ENCODE peak calls at places on chromosomes 4 and X, in eight cellular contexts. D, B, J, G, O, V, K and L are unnamed samples. For H3K4me1, the result is how much of the 10 kb centered on the place peaks cover.

GRCh38 chr4:122636697-122637096 is 15.8 kb upstream of the IL21 start:
- DNase-seq in D (no peak), V (no peak), B (no peak), G (peak), J (no peak), K (no peak), O (no peak), L (no peak)

GRCh38 chr4:38306482-38307071 is 346.4 kb downstream of the PTTG2 start:
- DNase-seq in O (no peak), K (no peak), V (no peak), G (no peak), B (no peak), J (no peak), D (no peak), L (no peak)

GRCh38 chrX:16666541-16666940 is 16.6 kb downstream of the S100G start:
- DNase-seq in J (no peak), K (no peak), B (no peak), O (no peak), G (no peak), D (no peak), V (no peak), L (no peak)

GRCh38 chr4:138919094-138919936 is 96.3 kb upstream of the NOCT start:
- DNase-seq in B (no peak), V (peak), J (peak), K (peak), G (peak), O (peak), D (peak), L (no peak)

GRCh38 chr4:15771419-15772058 is 6.6 kb upstream of the CD38 start:
- DNase-seq in G (no peak), J (no peak), O (no peak), D (no peak), B (no peak), K (no peak), V (no peak), L (no peak)

GRCh38 chrX:97402333-97402732 is 518.6 kb downstream of the RPA4 start:
- DNase-seq in O (no peak), J (no peak), G (peak), B (no peak), V (no peak), K (no peak), D (no peak), L (no peak)

GRCh38 chr4:158904815-158905214 is 136.0 kb downstream of the FNIP2 start:
- DNase-seq in V (no peak), J (no peak), D (no peak), K (no peak), B (no peak), G (no peak), O (no peak), L (no peak)

GRCh38 chrX:130111220-130111934 is 1.1 kb upstream of the ELF4 start:
- DNase-seq in B (peak), J (peak), V (no peak), G (no peak), K (no peak), O (no peak), D (no peak), L (no peak)

GRCh38 chrX:34656842-34657780 is at the start of gene TMEM47:
- DNase-seq in G (peak), K (peak), V (peak), B (no peak), J (peak), D (peak), O (peak), L (no peak)

GRCh38 chr4:117983541-117984451 is 50.5 kb upstream of the NDST3 start:
- DNase-seq in D (no peak), K (no peak), O (no peak), B (no peak), J (no peak), G (no peak), V (no peak), L (no peak)

GRCh38 chrX:154990496-154990895 is 32.0 kb downstream of the F8 start:
- DNase-seq in K (no peak), G (no peak), B (no peak), J (no peak), D (no peak), O (no peak), V (no peak), L (no peak)

GRCh38 chr4:99324978-99325377 is 3.8 kb upstream of the ADH1B start:
- DNase-seq in B (no peak), D (peak), K (peak), O (peak), G (peak), V (peak), J (peak), L (no peak)

GRCh38 chr4:3432381-3432790 is 9.4 kb upstream of the HGFAC start:
- DNase-seq in O (no peak), J (no peak), G (no peak), D (no peak), K (no peak), B (no peak), V (no peak), L (no peak)

GRCh38 chrX:136202889-136203288 is 48.3 kb downstream of the MAP7D3 start:
- DNase-seq in V (no peak), G (peak), K (no peak), O (no peak), B (no peak), J (no peak), D (no peak), L (no peak)

GRCh38 chr4:88963817-88964216 is 93.2 kb downstream of the FAM13A start:
- DNase-seq in B (no peak), O (no peak), D (no peak), J (no peak), K (no peak), V (no peak), G (peak), L (no peak)

GRCh38 chr4:4574792-4575191 is 32.9 kb upstream of the STX18 start:
- DNase-seq in V (peak), K (no peak), B (no peak), D (no peak), G (peak), O (peak), J (peak), L (peak)

GRCh38 chr4:119017634-119018033 is 118.0 kb upstream of the MYOZ2 start:
- DNase-seq in G (no peak), V (no peak), J (no peak), K (no peak), O (no peak), D (no peak), B (no peak), L (no peak)

GRCh38 chr4:148834804-148835598 is 392.8 kb upstream of the NR3C2 start:
- DNase-seq in D (no peak), G (peak), O (no peak), V (peak), J (no peak), B (no peak), K (no peak), L (no peak)

GRCh38 chrX:54807524-54808108 is at the start of gene MAGED2:
- DNase-seq in K (peak), J (peak), B (no peak), D (no peak), V (no peak), G (peak), O (peak), L (no peak)

GRCh38 chr4:86101841-86102240 is 258.0 kb downstream of the MAPK10 start:
- DNase-seq in O (no peak), B (no peak), G (no peak), K (no peak), V (no peak), J (no peak), D (no peak), L (no peak)

GRCh38 chr4:47528651-47529050 is 43.6 kb downstream of the ATP10D start:
- DNase-seq in V (no peak), J (no peak), K (no peak), G (peak), B (no peak), O (no peak), D (no peak), L (no peak)

GRCh38 chrX:153938226-153938786 is 3.5 kb upstream of the NAA10 start:
- DNase-seq in G (no peak), D (no peak), B (no peak), J (no peak), O (no peak), K (no peak), V (no peak), L (no peak)

GRCh38 chr4:139934786-139935330 is 219.1 kb downstream of the MAML3 start:
- DNase-seq in K (no peak), O (no peak), D (no peak), J (no peak), V (no peak), G (no peak), B (no peak), L (no peak)

GRCh38 chr4:149553959-149554520 is 261.6 kb downstream of the IQCM start:
- DNase-seq in V (no peak), B (no peak), O (no peak), G (no peak), J (no peak), K (no peak), D (no peak), L (no peak)

GRCh38 chr4:182231080-182231479 is 12.1 kb upstream of the TENM3 start:
- DNase-seq in J (no peak), O (no peak), G (no peak), B (no peak), K (no peak), V (no peak), D (no peak), L (no peak)

GRCh38 chr4:81040175-81040659 is 9.7 kb downstream of the BMP3 start:
- DNase-seq in J (no peak), O (no peak), B (no peak), G (peak), K (no peak), V (no peak), D (no peak), L (no peak)

GRCh38 chr4:188146618-188147017 is 7.4 kb downstream of the TRIML1 start:
- DNase-seq in K (no peak), B (no peak), V (no peak), G (no peak), O (no peak), J (no peak), D (no peak), L (no peak)

GRCh38 chr4:41647368-41647767 is 101.2 kb downstream of the PHOX2B start:
- DNase-seq in G (no peak), O (no peak), J (no peak), D (no peak), B (no peak), V (no peak), K (no peak), L (no peak)

GRCh38 chr4:149522031-149522430 is 293.6 kb downstream of the IQCM start:
- DNase-seq in V (no peak), D (no peak), J (no peak), K (no peak), G (peak), B (no peak), O (no peak), L (no peak)

GRCh38 chrX:68895339-68896250 is 66.8 kb downstream of the EFNB1 start:
- DNase-seq in V (peak), D (peak), K (peak), J (peak), B (no peak), O (peak), G (peak), L (peak)

GRCh38 chr4:108193891-108194672 is 25.4 kb upstream of the LEF1 start:
- DNase-seq in D (no peak), J (no peak), V (no peak), B (no peak), O (no peak), K (no peak), G (no peak), L (no peak)

GRCh38 chr4:54659213-54660144 is 1.7 kb downstream of the KIT start:
- DNase-seq in V (no peak), J (peak), D (no peak), K (no peak), B (no peak), G (peak), O (peak), L (no peak)

GRCh38 chrX:118066867-118067515 is 49.6 kb downstream of the KLHL13 start:
- DNase-seq in D (no peak), K (no peak), O (no peak), J (no peak), B (no peak), G (no peak), V (no peak), L (no peak)

GRCh38 chrX:134592303-134592702 is 66.0 kb downstream of the PLAC1 start:
- DNase-seq in D (no peak), B (no peak), K (no peak), O (no peak), G (no peak), V (no peak), J (no peak), L (no peak)

GRCh38 chr4:182478475-182478874 is 235.3 kb downstream of the TENM3 start:
- DNase-seq in D (no peak), O (no peak), G (peak), J (no peak), B (no peak), V (no peak), K (no peak), L (no peak)

GRCh38 chrX:10988653-10989052 is 122.5 kb upstream of the HCCS start:
- DNase-seq in G (no peak), O (no peak), K (no peak), D (no peak), B (no peak), V (no peak), J (no peak), L (no peak)

GRCh38 chr4:8224596-8225289 is 25.7 kb downstream of the SH3TC1 start:
- DNase-seq in V (no peak), B (no peak), D (no peak), G (no peak), J (no peak), K (no peak), O (no peak), L (no peak)
- H3K4me1 ChIP-seq in V (under half), B (under half), D (under half), G (under half), J (under half), K (under half), O (under half), L (under half)

GRCh38 chr4:154743683-154744340 is at the start of gene LRAT:
- DNase-seq in B (no peak), V (peak), J (no peak), K (no peak), G (no peak), O (peak), D (no peak), L (no peak)
- TF ChIP-seq CTCF in B (no peak), V (no peak), J (no peak), K (no peak), G (no peak), O (no peak), D (no peak), L (no peak)

DNA sequence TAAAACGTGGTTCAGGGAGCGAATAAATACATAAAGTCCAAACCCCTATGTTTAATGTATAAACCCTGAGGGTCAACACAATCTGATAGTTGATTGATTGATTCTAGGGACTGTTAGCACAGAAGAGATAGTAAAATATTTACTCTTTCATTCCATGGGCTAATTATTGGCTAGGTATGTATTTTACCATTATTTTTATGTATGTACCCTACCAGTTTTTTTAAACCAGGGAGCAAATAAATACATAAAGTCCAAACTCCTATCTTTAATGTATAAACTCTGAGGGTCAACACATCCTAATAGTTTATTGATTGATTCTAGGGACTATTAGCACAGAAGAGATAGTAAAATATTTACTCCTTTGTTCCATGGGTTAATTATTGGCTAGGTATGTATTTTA is 40.0 kb downstream of the ZFX start:
- DNase-seq in J (no peak), V (no peak), K (no peak), D (no peak), B (no peak), G (no peak), O (no peak), L (no peak)
- H3K4me1 ChIP-seq in J (under half), V (under half), K (under half), D (under half), B (under half), G (under half), O (under half), L (under half)

DNA sequence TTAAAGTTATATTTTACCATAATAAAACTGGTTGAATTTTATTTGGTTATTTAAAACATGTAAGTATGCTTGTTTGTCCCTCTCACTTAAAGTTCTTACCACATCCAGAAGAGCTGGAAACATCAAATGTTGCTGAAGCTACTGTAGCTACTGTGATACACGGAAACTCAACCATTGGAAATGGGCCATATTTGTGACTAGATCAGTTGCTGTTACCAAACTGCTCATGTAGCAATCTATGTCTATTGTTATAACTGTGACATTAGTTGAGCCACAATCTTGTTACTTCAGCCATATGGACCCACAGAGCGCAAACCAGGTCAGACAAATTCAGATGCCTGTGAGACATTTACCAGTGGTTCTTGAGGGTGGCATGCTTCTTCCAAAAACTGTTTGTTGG is 41.6 kb downstream of the NDNF start:
- DNase-seq in O (no peak), G (no peak), D (no peak), K (no peak), J (no peak), B (no peak), V (no peak), L (no peak)
- TF ChIP-seq CTCF in O (no peak), G (no peak), D (no peak), K (no peak), J (no peak), B (no peak), V (no peak), L (no peak)